ENCODE peak calls at places on chromosomes 12 and 14, in eight cellular contexts. One of them, this sample, is unnamed.

GRCh38 chr12:32471601-32472001 is 72.2 kb downstream of the FGD4 start:
- DNase-seq in right atrium auricular region: no peak
- DNase-seq in LoVo: no peak
- DNase-seq in non-pigmented ciliary epithelial cell: no peak
- DNase-seq in fibroblast of pulmonary artery: no peak
- DNase-seq in activated naive CD4-positive, alpha-beta T cell treated with anti-CD3 and anti-CD28 coated beads, Interleukin-2, amount 10 ng/mL, durations not matched to agents 7 days and 5 days: no peak
- DNase-seq in KBM-7: no peak
- DNase-seq in uterus: no peak
- DNase-seq in this sample: no peak

GRCh38 chr12:81627336-81628189 is 131.6 kb downstream of the PPFIA2 start:
- DNase-seq in non-pigmented ciliary epithelial cell: peak
- DNase-seq in fibroblast of pulmonary artery: peak
- DNase-seq in uterus: no peak
- DNase-seq in activated naive CD4-positive, alpha-beta T cell treated with anti-CD3 and anti-CD28 coated beads, Interleukin-2, amount 10 ng/mL, durations not matched to agents 7 days and 5 days: no peak
- DNase-seq in KBM-7: peak
- DNase-seq in right atrium auricular region: no peak
- DNase-seq in LoVo: peak
- DNase-seq in this sample: peak

GRCh38 chr12:111443586-111443985 is 37.9 kb downstream of the SH2B3 start:
- DNase-seq in fibroblast of pulmonary artery: peak
- DNase-seq in LoVo: peak
- DNase-seq in activated naive CD4-positive, alpha-beta T cell treated with anti-CD3 and anti-CD28 coated beads, Interleukin-2, amount 10 ng/mL, durations not matched to agents 7 days and 5 days: no peak
- DNase-seq in non-pigmented ciliary epithelial cell: no peak
- DNase-seq in KBM-7: no peak
- DNase-seq in uterus: no peak
- DNase-seq in right atrium auricular region: peak
- DNase-seq in this sample: no peak

GRCh38 chr14:20757963-20758362 is 10.2 kb upstream of the EDDM3B start:
- DNase-seq in fibroblast of pulmonary artery: no peak
- DNase-seq in LoVo: no peak
- DNase-seq in uterus: no peak
- DNase-seq in activated naive CD4-positive, alpha-beta T cell treated with anti-CD3 and anti-CD28 coated beads, Interleukin-2, amount 10 ng/mL, durations not matched to agents 7 days and 5 days: peak
- DNase-seq in KBM-7: peak
- DNase-seq in non-pigmented ciliary epithelial cell: no peak
- DNase-seq in right atrium auricular region: no peak
- DNase-seq in this sample: peak

GRCh38 chr14:44791730-44792129 is 170.0 kb downstream of the KLHL28 start:
- DNase-seq in fibroblast of pulmonary artery: no peak
- DNase-seq in KBM-7: no peak
- DNase-seq in non-pigmented ciliary epithelial cell: no peak
- DNase-seq in activated naive CD4-positive, alpha-beta T cell treated with anti-CD3 and anti-CD28 coated beads, Interleukin-2, amount 10 ng/mL, durations not matched to agents 7 days and 5 days: no peak
- DNase-seq in uterus: no peak
- DNase-seq in LoVo: no peak
- DNase-seq in right atrium auricular region: no peak
- DNase-seq in this sample: no peak

GRCh38 chr12:108928695-108929094 is 48.8 kb downstream of the DAO start:
- DNase-seq in non-pigmented ciliary epithelial cell: no peak
- DNase-seq in right atrium auricular region: no peak
- DNase-seq in KBM-7: no peak
- DNase-seq in uterus: no peak
- DNase-seq in activated naive CD4-positive, alpha-beta T cell treated with anti-CD3 and anti-CD28 coated beads, Interleukin-2, amount 10 ng/mL, durations not matched to agents 7 days and 5 days: no peak
- DNase-seq in fibroblast of pulmonary artery: no peak
- DNase-seq in LoVo: no peak
- DNase-seq in this sample: no peak

GRCh38 chr14:34262511-34262910 is 199.5 kb downstream of the SPTSSA start:
- DNase-seq in KBM-7: no peak
- DNase-seq in LoVo: no peak
- DNase-seq in fibroblast of pulmonary artery: peak
- DNase-seq in right atrium auricular region: no peak
- DNase-seq in non-pigmented ciliary epithelial cell: no peak
- DNase-seq in uterus: no peak
- DNase-seq in activated naive CD4-positive, alpha-beta T cell treated with anti-CD3 and anti-CD28 coated beads, Interleukin-2, amount 10 ng/mL, durations not matched to agents 7 days and 5 days: no peak
- DNase-seq in this sample: peak

GRCh38 chr14:48575772-48576171 is 900.4 kb upstream of the MDGA2 start:
- DNase-seq in non-pigmented ciliary epithelial cell: no peak
- DNase-seq in LoVo: no peak
- DNase-seq in activated naive CD4-positive, alpha-beta T cell treated with anti-CD3 and anti-CD28 coated beads, Interleukin-2, amount 10 ng/mL, durations not matched to agents 7 days and 5 days: no peak
- DNase-seq in fibroblast of pulmonary artery: no peak
- DNase-seq in KBM-7: no peak
- DNase-seq in right atrium auricular region: no peak
- DNase-seq in uterus: no peak
- DNase-seq in this sample: peak

GRCh38 chr14:69606258-69606657 is 5.1 kb upstream of the SUSD6 start:
- DNase-seq in KBM-7: no peak
- DNase-seq in fibroblast of pulmonary artery: no peak
- DNase-seq in activated naive CD4-positive, alpha-beta T cell treated with anti-CD3 and anti-CD28 coated beads, Interleukin-2, amount 10 ng/mL, durations not matched to agents 7 days and 5 days: no peak
- DNase-seq in LoVo: no peak
- DNase-seq in non-pigmented ciliary epithelial cell: no peak
- DNase-seq in uterus: no peak
- DNase-seq in right atrium auricular region: no peak
- DNase-seq in this sample: no peak

GRCh38 chr12:110745632-110746284 is 3.1 kb upstream of the PPP1CC start:
- DNase-seq in non-pigmented ciliary epithelial cell: no peak
- DNase-seq in fibroblast of pulmonary artery: peak
- DNase-seq in activated naive CD4-positive, alpha-beta T cell treated with anti-CD3 and anti-CD28 coated beads, Interleukin-2, amount 10 ng/mL, durations not matched to agents 7 days and 5 days: no peak
- DNase-seq in right atrium auricular region: no peak
- DNase-seq in KBM-7: no peak
- DNase-seq in uterus: no peak
- DNase-seq in LoVo: no peak
- DNase-seq in this sample: no peak

GRCh38 chr12:108616941-108617858 is 16.5 kb downstream of the SELPLG start:
- DNase-seq in LoVo: no peak
- DNase-seq in right atrium auricular region: no peak
- DNase-seq in activated naive CD4-positive, alpha-beta T cell treated with anti-CD3 and anti-CD28 coated beads, Interleukin-2, amount 10 ng/mL, durations not matched to agents 7 days and 5 days: peak
- DNase-seq in fibroblast of pulmonary artery: no peak
- DNase-seq in non-pigmented ciliary epithelial cell: no peak
- DNase-seq in uterus: no peak
- DNase-seq in KBM-7: peak
- DNase-seq in this sample: peak

GRCh38 chr14:64812412-64812811 is 67.3 kb downstream of the SPTB start:
- DNase-seq in non-pigmented ciliary epithelial cell: no peak
- DNase-seq in uterus: no peak
- DNase-seq in activated naive CD4-positive, alpha-beta T cell treated with anti-CD3 and anti-CD28 coated beads, Interleukin-2, amount 10 ng/mL, durations not matched to agents 7 days and 5 days: peak
- DNase-seq in KBM-7: no peak
- DNase-seq in fibroblast of pulmonary artery: no peak
- DNase-seq in LoVo: no peak
- DNase-seq in right atrium auricular region: no peak
- DNase-seq in this sample: no peak

GRCh38 chr14:103125098-103126070 is 2.1 kb downstream of the TNFAIP2 start:
- DNase-seq in activated naive CD4-positive, alpha-beta T cell treated with anti-CD3 and anti-CD28 coated beads, Interleukin-2, amount 10 ng/mL, durations not matched to agents 7 days and 5 days: no peak
- DNase-seq in non-pigmented ciliary epithelial cell: no peak
- DNase-seq in fibroblast of pulmonary artery: no peak
- DNase-seq in right atrium auricular region: no peak
- DNase-seq in uterus: peak
- DNase-seq in LoVo: no peak
- DNase-seq in KBM-7: no peak
- DNase-seq in this sample: no peak

GRCh38 chr12:7107181-7108041 is 1.6 kb downstream of the C1RL start:
- DNase-seq in activated naive CD4-positive, alpha-beta T cell treated with anti-CD3 and anti-CD28 coated beads, Interleukin-2, amount 10 ng/mL, durations not matched to agents 7 days and 5 days: no peak
- DNase-seq in fibroblast of pulmonary artery: peak
- DNase-seq in LoVo: no peak
- DNase-seq in uterus: no peak
- DNase-seq in right atrium auricular region: no peak
- DNase-seq in non-pigmented ciliary epithelial cell: no peak
- DNase-seq in KBM-7: no peak
- DNase-seq in this sample: no peak

GRCh38 chr14:50013198-50013918 is 103.0 kb downstream of the VCPKMT start:
- DNase-seq in uterus: no peak
- DNase-seq in KBM-7: no peak
- DNase-seq in activated naive CD4-positive, alpha-beta T cell treated with anti-CD3 and anti-CD28 coated beads, Interleukin-2, amount 10 ng/mL, durations not matched to agents 7 days and 5 days: no peak
- DNase-seq in LoVo: peak
- DNase-seq in fibroblast of pulmonary artery: no peak
- DNase-seq in non-pigmented ciliary epithelial cell: no peak
- DNase-seq in right atrium auricular region: no peak
- DNase-seq in this sample: no peak

GRCh38 chr14:70189678-70190077 is 927 bp upstream of the SLC8A3 start:
- DNase-seq in activated naive CD4-positive, alpha-beta T cell treated with anti-CD3 and anti-CD28 coated beads, Interleukin-2, amount 10 ng/mL, durations not matched to agents 7 days and 5 days: no peak
- DNase-seq in LoVo: no peak
- DNase-seq in KBM-7: no peak
- DNase-seq in uterus: no peak
- DNase-seq in fibroblast of pulmonary artery: no peak
- DNase-seq in right atrium auricular region: no peak
- DNase-seq in non-pigmented ciliary epithelial cell: no peak
- DNase-seq in this sample: no peak

GRCh38 chr14:69712637-69713088 is 54.3 kb upstream of the SRSF5 start:
- DNase-seq in right atrium auricular region: no peak
- DNase-seq in uterus: peak
- DNase-seq in KBM-7: peak
- DNase-seq in LoVo: no peak
- DNase-seq in activated naive CD4-positive, alpha-beta T cell treated with anti-CD3 and anti-CD28 coated beads, Interleukin-2, amount 10 ng/mL, durations not matched to agents 7 days and 5 days: peak
- DNase-seq in fibroblast of pulmonary artery: no peak
- DNase-seq in non-pigmented ciliary epithelial cell: no peak
- DNase-seq in this sample: no peak

GRCh38 chr14:62957562-62957961 is 87.7 kb downstream of the KCNH5 start:
- DNase-seq in KBM-7: no peak
- DNase-seq in right atrium auricular region: no peak
- DNase-seq in non-pigmented ciliary epithelial cell: peak
- DNase-seq in activated naive CD4-positive, alpha-beta T cell treated with anti-CD3 and anti-CD28 coated beads, Interleukin-2, amount 10 ng/mL, durations not matched to agents 7 days and 5 days: no peak
- DNase-seq in fibroblast of pulmonary artery: peak
- DNase-seq in LoVo: no peak
- DNase-seq in uterus: no peak
- DNase-seq in this sample: no peak

GRCh38 chr12:115044073-115044472 is 360.1 kb upstream of the TBX3 start:
- DNase-seq in fibroblast of pulmonary artery: peak
- DNase-seq in uterus: no peak
- DNase-seq in non-pigmented ciliary epithelial cell: no peak
- DNase-seq in LoVo: no peak
- DNase-seq in KBM-7: no peak
- DNase-seq in activated naive CD4-positive, alpha-beta T cell treated with anti-CD3 and anti-CD28 coated beads, Interleukin-2, amount 10 ng/mL, durations not matched to agents 7 days and 5 days: no peak
- DNase-seq in right atrium auricular region: no peak
- DNase-seq in this sample: no peak

GRCh38 chr14:21024668-21025373 is at the start of gene NDRG2:
- DNase-seq in LoVo: peak
- DNase-seq in fibroblast of pulmonary artery: peak
- DNase-seq in KBM-7: peak
- DNase-seq in right atrium auricular region: peak
- DNase-seq in non-pigmented ciliary epithelial cell: no peak
- DNase-seq in uterus: peak
- DNase-seq in activated naive CD4-positive, alpha-beta T cell treated with anti-CD3 and anti-CD28 coated beads, Interleukin-2, amount 10 ng/mL, durations not matched to agents 7 days and 5 days: peak
- DNase-seq in this sample: peak

GRCh38 chr12:42750356-42750755 is 160.8 kb upstream of the PRICKLE1 start:
- DNase-seq in fibroblast of pulmonary artery: no peak
- DNase-seq in right atrium auricular region: no peak
- DNase-seq in activated naive CD4-positive, alpha-beta T cell treated with anti-CD3 and anti-CD28 coated beads, Interleukin-2, amount 10 ng/mL, durations not matched to agents 7 days and 5 days: no peak
- DNase-seq in LoVo: no peak
- DNase-seq in KBM-7: no peak
- DNase-seq in uterus: no peak
- DNase-seq in non-pigmented ciliary epithelial cell: no peak
- DNase-seq in this sample: no peak

GRCh38 chr14:43795600-43796228 is 711.4 kb downstream of the FSCB start:
- DNase-seq in fibroblast of pulmonary artery: peak
- DNase-seq in LoVo: no peak
- DNase-seq in uterus: no peak
- DNase-seq in right atrium auricular region: no peak
- DNase-seq in KBM-7: peak
- DNase-seq in activated naive CD4-positive, alpha-beta T cell treated with anti-CD3 and anti-CD28 coated beads, Interleukin-2, amount 10 ng/mL, durations not matched to agents 7 days and 5 days: no peak
- DNase-seq in non-pigmented ciliary epithelial cell: no peak
- DNase-seq in this sample: no peak

GRCh38 chr14:27623782-27624181 is 1025.9 kb upstream of the NOVA1 start:
- DNase-seq in non-pigmented ciliary epithelial cell: no peak
- DNase-seq in uterus: no peak
- DNase-seq in right atrium auricular region: no peak
- DNase-seq in KBM-7: no peak
- DNase-seq in LoVo: no peak
- DNase-seq in activated naive CD4-positive, alpha-beta T cell treated with anti-CD3 and anti-CD28 coated beads, Interleukin-2, amount 10 ng/mL, durations not matched to agents 7 days and 5 days: no peak
- DNase-seq in fibroblast of pulmonary artery: no peak
- DNase-seq in this sample: no peak

GRCh38 chr14:32620724-32621123 is 291.6 kb downstream of the AKAP6 start:
- DNase-seq in KBM-7: no peak
- DNase-seq in right atrium auricular region: no peak
- DNase-seq in non-pigmented ciliary epithelial cell: peak
- DNase-seq in uterus: no peak
- DNase-seq in LoVo: no peak
- DNase-seq in fibroblast of pulmonary artery: no peak
- DNase-seq in activated naive CD4-positive, alpha-beta T cell treated with anti-CD3 and anti-CD28 coated beads, Interleukin-2, amount 10 ng/mL, durations not matched to agents 7 days and 5 days: no peak
- DNase-seq in this sample: no peak

GRCh38 chr12:65510584-65511050 is 232.1 kb downstream of the MSRB3 start:
- DNase-seq in non-pigmented ciliary epithelial cell: no peak
- DNase-seq in right atrium auricular region: peak
- DNase-seq in LoVo: peak
- DNase-seq in activated naive CD4-positive, alpha-beta T cell treated with anti-CD3 and anti-CD28 coated beads, Interleukin-2, amount 10 ng/mL, durations not matched to agents 7 days and 5 days: no peak
- DNase-seq in KBM-7: no peak
- DNase-seq in fibroblast of pulmonary artery: peak
- DNase-seq in uterus: peak
- DNase-seq in this sample: no peak

GRCh38 chr14:53955671-53956426 is 776 bp downstream of the BMP4 start:
- DNase-seq in LoVo: peak
- DNase-seq in uterus: peak
- DNase-seq in fibroblast of pulmonary artery: peak
- DNase-seq in KBM-7: peak
- DNase-seq in right atrium auricular region: peak
- DNase-seq in activated naive CD4-positive, alpha-beta T cell treated with anti-CD3 and anti-CD28 coated beads, Interleukin-2, amount 10 ng/mL, durations not matched to agents 7 days and 5 days: peak
- DNase-seq in non-pigmented ciliary epithelial cell: no peak
- DNase-seq in this sample: no peak

GRCh38 chr14:76314521-76314951 is 61.4 kb upstream of the ESRRB start:
- DNase-seq in fibroblast of pulmonary artery: no peak
- DNase-seq in right atrium auricular region: no peak
- DNase-seq in uterus: no peak
- DNase-seq in LoVo: no peak
- DNase-seq in activated naive CD4-positive, alpha-beta T cell treated with anti-CD3 and anti-CD28 coated beads, Interleukin-2, amount 10 ng/mL, durations not matched to agents 7 days and 5 days: no peak
- DNase-seq in KBM-7: no peak
- DNase-seq in non-pigmented ciliary epithelial cell: no peak
- DNase-seq in this sample: no peak

GRCh38 chr14:61322011-61322798 is 826 bp downstream of the PRKCH start:
- DNase-seq in LoVo: peak
- DNase-seq in right atrium auricular region: no peak
- DNase-seq in fibroblast of pulmonary artery: no peak
- DNase-seq in KBM-7: no peak
- DNase-seq in non-pigmented ciliary epithelial cell: no peak
- DNase-seq in activated naive CD4-positive, alpha-beta T cell treated with anti-CD3 and anti-CD28 coated beads, Interleukin-2, amount 10 ng/mL, durations not matched to agents 7 days and 5 days: peak
- DNase-seq in uterus: peak
- DNase-seq in this sample: no peak